ENCODE peak calls at places on chromosome 1, in ten cellular contexts. One of them, this sample, is unnamed.
A peak's percentile ranks its signal among the peaks of the same experiment; 100 is the strongest.

GRCh38 chr1:2067981-2068380 is 17.8 kb downstream of the PRKCZ start:
- DNase-seq in substantia nigra: no peak
- DNase-seq in effector memory CD4-positive, alpha-beta T cell: no peak
- DNase-seq in GM23338: no peak
- DNase-seq in trophoblast cell: no peak
- DNase-seq in cardiac muscle cell: no peak
- DNase-seq in upper lobe of right lung: no peak
- DNase-seq in tibial nerve: no peak
- DNase-seq in A549: no peak
- DNase-seq in tibial artery: no peak
- DNase-seq in this sample: no peak

GRCh38 chr1:52590275-52590674 is 11.9 kb upstream of the GPX7 start:
- DNase-seq in substantia nigra: no peak
- DNase-seq in effector memory CD4-positive, alpha-beta T cell: no peak
- DNase-seq in GM23338: peak; percentile 60
- DNase-seq in trophoblast cell: no peak
- DNase-seq in cardiac muscle cell: no peak
- DNase-seq in upper lobe of right lung: no peak
- DNase-seq in tibial nerve: no peak
- DNase-seq in A549: no peak
- DNase-seq in tibial artery: no peak
- DNase-seq in this sample: no peak

GRCh38 chr1:214120951-214121350 is 133.2 kb downstream of the PROX1 start:
- DNase-seq in substantia nigra: no peak
- DNase-seq in effector memory CD4-positive, alpha-beta T cell: no peak
- DNase-seq in GM23338: no peak
- DNase-seq in trophoblast cell: no peak
- DNase-seq in cardiac muscle cell: no peak
- DNase-seq in upper lobe of right lung: no peak
- DNase-seq in tibial nerve: no peak
- DNase-seq in A549: no peak
- DNase-seq in tibial artery: no peak
- DNase-seq in this sample: no peak

GRCh38 chr1:237901284-237901870 is 10.7 kb upstream of the ZP4 start:
- DNase-seq in substantia nigra: no peak
- DNase-seq in effector memory CD4-positive, alpha-beta T cell: no peak
- DNase-seq in GM23338: peak; percentile 81
- DNase-seq in trophoblast cell: peak; percentile 53
- DNase-seq in cardiac muscle cell: peak; percentile 1
- DNase-seq in upper lobe of right lung: no peak
- DNase-seq in tibial nerve: no peak
- DNase-seq in A549: peak; percentile 32
- DNase-seq in tibial artery: no peak
- DNase-seq in this sample: no peak

GRCh38 chr1:17304827-17305177 is 3.2 kb upstream of the PADI4 start:
- DNase-seq in substantia nigra: no peak
- DNase-seq in effector memory CD4-positive, alpha-beta T cell: no peak
- DNase-seq in GM23338: no peak
- DNase-seq in trophoblast cell: no peak
- DNase-seq in cardiac muscle cell: no peak
- DNase-seq in upper lobe of right lung: no peak
- DNase-seq in tibial nerve: no peak
- DNase-seq in A549: no peak
- DNase-seq in tibial artery: no peak
- DNase-seq in this sample: no peak

GRCh38 chr1:234281826-234282489 is 91.3 kb upstream of the COA6 start:
- DNase-seq in substantia nigra: peak; percentile 14
- DNase-seq in effector memory CD4-positive, alpha-beta T cell: no peak
- DNase-seq in GM23338: no peak
- DNase-seq in trophoblast cell: no peak
- DNase-seq in cardiac muscle cell: no peak
- DNase-seq in upper lobe of right lung: no peak
- DNase-seq in tibial nerve: no peak
- DNase-seq in A549: no peak
- DNase-seq in tibial artery: no peak
- DNase-seq in this sample: no peak

GRCh38 chr1:219138747-219139146 is 34.9 kb upstream of the LYPLAL1 start:
- DNase-seq in substantia nigra: no peak
- DNase-seq in effector memory CD4-positive, alpha-beta T cell: no peak
- DNase-seq in GM23338: no peak
- DNase-seq in trophoblast cell: no peak
- DNase-seq in cardiac muscle cell: no peak
- DNase-seq in upper lobe of right lung: no peak
- DNase-seq in tibial nerve: no peak
- DNase-seq in A549: no peak
- DNase-seq in tibial artery: no peak
- DNase-seq in this sample: no peak

GRCh38 chr1:241747992-241748391 is 95.9 kb downstream of the WDR64 start:
- DNase-seq in substantia nigra: no peak
- DNase-seq in effector memory CD4-positive, alpha-beta T cell: no peak
- DNase-seq in GM23338: peak; percentile 60
- DNase-seq in trophoblast cell: no peak
- DNase-seq in cardiac muscle cell: no peak
- DNase-seq in upper lobe of right lung: no peak
- DNase-seq in tibial nerve: no peak
- DNase-seq in A549: no peak
- DNase-seq in tibial artery: no peak
- DNase-seq in this sample: no peak

GRCh38 chr1:180912211-180912800 is 391 bp upstream of the KIAA1614 start:
- DNase-seq in substantia nigra: no peak
- DNase-seq in effector memory CD4-positive, alpha-beta T cell: no peak
- DNase-seq in GM23338: peak; percentile 79
- DNase-seq in trophoblast cell: peak; percentile 8
- DNase-seq in cardiac muscle cell: peak; percentile 58
- DNase-seq in upper lobe of right lung: peak; percentile 56
- DNase-seq in tibial nerve: no peak
- DNase-seq in A549: no peak
- DNase-seq in tibial artery: peak; percentile 30
- DNase-seq in this sample: no peak

GRCh38 chr1:210558302-210558701 is 229.6 kb downstream of the HHAT start:
- DNase-seq in substantia nigra: no peak
- DNase-seq in effector memory CD4-positive, alpha-beta T cell: no peak
- DNase-seq in GM23338: no peak
- DNase-seq in trophoblast cell: no peak
- DNase-seq in cardiac muscle cell: peak; percentile 46
- DNase-seq in upper lobe of right lung: no peak
- DNase-seq in tibial nerve: peak; percentile 6
- DNase-seq in A549: no peak
- DNase-seq in tibial artery: no peak
- DNase-seq in this sample: no peak

GRCh38 chr1:71473331-71473730 is 392.5 kb upstream of the ZRANB2 start:
- DNase-seq in substantia nigra: no peak
- DNase-seq in effector memory CD4-positive, alpha-beta T cell: no peak
- DNase-seq in GM23338: no peak
- DNase-seq in trophoblast cell: no peak
- DNase-seq in cardiac muscle cell: no peak
- DNase-seq in upper lobe of right lung: no peak
- DNase-seq in tibial nerve: no peak
- DNase-seq in A549: no peak
- DNase-seq in tibial artery: no peak
- DNase-seq in this sample: no peak

GRCh38 chr1:31038360-31038759 is 27.2 kb downstream of the PUM1 start:
- DNase-seq in substantia nigra: no peak
- DNase-seq in effector memory CD4-positive, alpha-beta T cell: no peak
- DNase-seq in GM23338: no peak
- DNase-seq in trophoblast cell: peak; percentile 87
- DNase-seq in cardiac muscle cell: peak; percentile 42
- DNase-seq in upper lobe of right lung: no peak
- DNase-seq in tibial nerve: no peak
- DNase-seq in A549: no peak
- DNase-seq in tibial artery: no peak
- DNase-seq in this sample: no peak

GRCh38 chr1:31040038-31040437 is 25.5 kb downstream of the PUM1 start:
- DNase-seq in substantia nigra: no peak
- DNase-seq in effector memory CD4-positive, alpha-beta T cell: no peak
- DNase-seq in GM23338: no peak
- DNase-seq in trophoblast cell: no peak
- DNase-seq in cardiac muscle cell: no peak
- DNase-seq in upper lobe of right lung: no peak
- DNase-seq in tibial nerve: no peak
- DNase-seq in A549: no peak
- DNase-seq in tibial artery: no peak
- DNase-seq in this sample: no peak

GRCh38 chr1:31041529-31041928 is 24.0 kb downstream of the PUM1 start:
- DNase-seq in substantia nigra: no peak
- DNase-seq in effector memory CD4-positive, alpha-beta T cell: no peak
- DNase-seq in GM23338: no peak
- DNase-seq in trophoblast cell: no peak
- DNase-seq in cardiac muscle cell: no peak
- DNase-seq in upper lobe of right lung: no peak
- DNase-seq in tibial nerve: no peak
- DNase-seq in A549: no peak
- DNase-seq in tibial artery: no peak
- DNase-seq in this sample: no peak

GRCh38 chr1:31036749-31037500 is 28.6 kb downstream of the PUM1 start:
- DNase-seq in substantia nigra: no peak
- DNase-seq in effector memory CD4-positive, alpha-beta T cell: no peak
- DNase-seq in GM23338: no peak
- DNase-seq in trophoblast cell: peak; percentile 48
- DNase-seq in cardiac muscle cell: no peak
- DNase-seq in upper lobe of right lung: no peak
- DNase-seq in tibial nerve: no peak
- DNase-seq in A549: no peak
- DNase-seq in tibial artery: no peak
- DNase-seq in this sample: no peak

GRCh38 chr1:31042656-31043055 is 22.9 kb downstream of the PUM1 start:
- DNase-seq in substantia nigra: no peak
- DNase-seq in effector memory CD4-positive, alpha-beta T cell: no peak
- DNase-seq in GM23338: no peak
- DNase-seq in trophoblast cell: peak; percentile 70
- DNase-seq in cardiac muscle cell: no peak
- DNase-seq in upper lobe of right lung: no peak
- DNase-seq in tibial nerve: no peak
- DNase-seq in A549: no peak
- DNase-seq in tibial artery: no peak
- DNase-seq in this sample: no peak
- H3K27ac ChIP-seq in substantia nigra: no peak overlapping the region
- H3K27ac ChIP-seq in effector memory CD4-positive, alpha-beta T cell: no peak overlapping the region
- H3K27ac ChIP-seq in GM23338: no peak overlapping the region
- H3K27ac ChIP-seq in trophoblast cell: no peak overlapping the region
- H3K27ac ChIP-seq in cardiac muscle cell: no peak overlapping the region
- H3K27ac ChIP-seq in upper lobe of right lung: no peak overlapping the region
- H3K27ac ChIP-seq in tibial nerve: no peak overlapping the region
- H3K27ac ChIP-seq in A549: no peak overlapping the region
- H3K27ac ChIP-seq in tibial artery: no peak overlapping the region
- H3K27ac ChIP-seq in this sample: no peak overlapping the region

GRCh38 chr1:80666073-80666472 is 1134.7 kb upstream of the ADGRL2 start:
- DNase-seq in substantia nigra: no peak
- DNase-seq in effector memory CD4-positive, alpha-beta T cell: no peak
- DNase-seq in GM23338: no peak
- DNase-seq in trophoblast cell: no peak
- DNase-seq in cardiac muscle cell: no peak
- DNase-seq in upper lobe of right lung: no peak
- DNase-seq in tibial nerve: no peak
- DNase-seq in A549: no peak
- DNase-seq in tibial artery: no peak
- DNase-seq in this sample: no peak
- H3K27ac ChIP-seq in substantia nigra: no peak overlapping the region
- H3K27ac ChIP-seq in effector memory CD4-positive, alpha-beta T cell: no peak overlapping the region
- H3K27ac ChIP-seq in GM23338: no peak overlapping the region
- H3K27ac ChIP-seq in trophoblast cell: no peak overlapping the region
- H3K27ac ChIP-seq in cardiac muscle cell: no peak overlapping the region
- H3K27ac ChIP-seq in upper lobe of right lung: no peak overlapping the region
- H3K27ac ChIP-seq in tibial nerve: no peak overlapping the region
- H3K27ac ChIP-seq in A549: no peak overlapping the region
- H3K27ac ChIP-seq in tibial artery: no peak overlapping the region
- H3K27ac ChIP-seq in this sample: no peak overlapping the region

DNA sequence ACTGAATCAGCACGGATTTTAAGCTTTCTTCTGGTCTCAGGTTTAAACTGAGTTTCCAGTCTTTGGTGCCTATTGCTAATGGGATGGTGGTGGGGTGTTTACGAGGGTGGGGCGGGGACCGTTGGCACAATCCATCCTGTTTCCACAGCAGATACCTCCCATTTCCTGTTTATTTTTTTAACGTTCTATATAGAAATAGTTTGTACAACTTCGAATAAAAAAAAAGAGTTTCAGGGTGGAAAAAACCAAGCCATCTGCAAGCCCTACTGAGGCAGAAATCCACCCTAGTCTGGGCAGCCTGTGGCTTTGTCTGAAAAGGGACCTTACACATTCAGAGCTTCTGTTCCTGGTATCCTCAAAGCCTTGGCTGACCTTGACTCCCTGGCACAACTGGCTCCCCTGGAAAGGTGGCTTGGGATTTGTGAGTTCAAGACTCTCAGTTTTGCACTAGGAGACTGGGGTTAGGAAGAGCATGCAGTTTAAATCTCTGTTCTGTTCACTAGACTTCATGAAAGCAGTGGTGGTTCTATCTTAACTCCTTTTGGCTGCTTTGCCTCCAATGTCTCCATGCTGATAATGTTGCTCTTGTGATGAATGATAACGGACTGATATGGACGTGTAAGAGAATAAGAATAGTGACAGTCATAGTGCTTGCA is 46.7 kb downstream of the VANGL2 start:
- DNase-seq in substantia nigra: no peak
- DNase-seq in effector memory CD4-positive, alpha-beta T cell: no peak
- DNase-seq in GM23338: no peak
- DNase-seq in trophoblast cell: no peak
- DNase-seq in cardiac muscle cell: no peak
- DNase-seq in upper lobe of right lung: no peak
- DNase-seq in tibial nerve: no peak
- DNase-seq in A549: no peak
- DNase-seq in tibial artery: no peak
- DNase-seq in this sample: no peak
- H3K27ac ChIP-seq in substantia nigra: no peak overlapping the region
- H3K27ac ChIP-seq in effector memory CD4-positive, alpha-beta T cell: no peak overlapping the region
- H3K27ac ChIP-seq in GM23338: no peak overlapping the region
- H3K27ac ChIP-seq in trophoblast cell: no peak overlapping the region
- H3K27ac ChIP-seq in cardiac muscle cell: no peak overlapping the region
- H3K27ac ChIP-seq in upper lobe of right lung: no peak overlapping the region
- H3K27ac ChIP-seq in tibial nerve: no peak overlapping the region
- H3K27ac ChIP-seq in A549: no peak overlapping the region
- H3K27ac ChIP-seq in tibial artery: no peak overlapping the region
- H3K27ac ChIP-seq in this sample: no peak overlapping the region

GRCh38 chr1:186960866-186961265 is 132.1 kb downstream of the PLA2G4A start:
- DNase-seq in substantia nigra: no peak
- DNase-seq in effector memory CD4-positive, alpha-beta T cell: no peak
- DNase-seq in GM23338: no peak
- DNase-seq in trophoblast cell: peak; percentile 12
- DNase-seq in cardiac muscle cell: peak; percentile 55
- DNase-seq in upper lobe of right lung: no peak
- DNase-seq in tibial nerve: no peak
- DNase-seq in A549: no peak
- DNase-seq in tibial artery: no peak
- DNase-seq in this sample: no peak
- H3K27ac ChIP-seq in substantia nigra: no peak overlapping the region
- H3K27ac ChIP-seq in effector memory CD4-positive, alpha-beta T cell: no peak overlapping the region
- H3K27ac ChIP-seq in GM23338: no peak overlapping the region
- H3K27ac ChIP-seq in trophoblast cell: no peak overlapping the region
- H3K27ac ChIP-seq in cardiac muscle cell: no peak overlapping the region
- H3K27ac ChIP-seq in upper lobe of right lung: no peak overlapping the region
- H3K27ac ChIP-seq in tibial nerve: no peak overlapping the region
- H3K27ac ChIP-seq in A549: no peak overlapping the region
- H3K27ac ChIP-seq in tibial artery: no peak overlapping the region
- H3K27ac ChIP-seq in this sample: no peak overlapping the region